ENCODE peak calls at places on chromosomes 4 and X, in four cellular contexts. One of them, this sample, is unnamed.
A peak's percentile ranks its signal among the peaks of the same experiment; 100 is the strongest.

GRCh38 chr4:92969650-92970370 is 666.0 kb downstream of the GRID2 start:
- DNase-seq in GM12865: no peak
- DNase-seq in endothelial cell: no peak
- DNase-seq in fibroblast of the aortic adventitia: peak; percentile 72
- DNase-seq in this sample: peak; percentile 91

GRCh38 chr4:63085091-63085490 is 1324.2 kb downstream of the TECRL start:
- DNase-seq in GM12865: no peak
- DNase-seq in endothelial cell: no peak
- DNase-seq in fibroblast of the aortic adventitia: no peak
- DNase-seq in this sample: no peak

GRCh38 chrX:105211051-105211575 is 9.4 kb downstream of the TEX13A start:
- DNase-seq in GM12865: no peak
- DNase-seq in endothelial cell: no peak
- DNase-seq in fibroblast of the aortic adventitia: no peak
- DNase-seq in this sample: peak; percentile 3

GRCh38 chr4:4812145-4812782 is 47.2 kb upstream of the MSX1 start:
- DNase-seq in GM12865: no peak
- DNase-seq in endothelial cell: no peak
- DNase-seq in fibroblast of the aortic adventitia: no peak
- DNase-seq in this sample: no peak

GRCh38 chrX:23919706-23920320 is 12.0 kb downstream of the CXorf58 start:
- DNase-seq in GM12865: no peak
- DNase-seq in endothelial cell: peak; percentile 10
- DNase-seq in fibroblast of the aortic adventitia: peak; percentile 56
- DNase-seq in this sample: no peak

GRCh38 chr4:185560316-185560715 is 25.0 kb upstream of the PDLIM3 start:
- DNase-seq in GM12865: no peak
- DNase-seq in endothelial cell: no peak
- DNase-seq in fibroblast of the aortic adventitia: no peak
- DNase-seq in this sample: no peak

GRCh38 chr4:181911420-181911819 is 331.8 kb upstream of the TENM3 start:
- DNase-seq in GM12865: no peak
- DNase-seq in endothelial cell: no peak
- DNase-seq in fibroblast of the aortic adventitia: peak; percentile 72
- DNase-seq in this sample: no peak

GRCh38 chr4:25560605-25561004 is 95.0 kb upstream of the SLC34A2 start:
- DNase-seq in GM12865: no peak
- DNase-seq in endothelial cell: no peak
- DNase-seq in fibroblast of the aortic adventitia: no peak
- DNase-seq in this sample: no peak

GRCh38 chrX:77276742-77277141 is 170.4 kb upstream of the FGF16 start:
- DNase-seq in GM12865: peak; percentile 0
- DNase-seq in endothelial cell: no peak
- DNase-seq in fibroblast of the aortic adventitia: no peak
- DNase-seq in this sample: no peak

GRCh38 chr4:1512738-1513660 is 106.8 kb upstream of the NKX1-1 start:
- DNase-seq in GM12865: no peak
- DNase-seq in endothelial cell: peak; percentile 74
- DNase-seq in fibroblast of the aortic adventitia: no peak
- DNase-seq in this sample: no peak

GRCh38 chr4:52059372-52059771 is 8.3 kb downstream of the SPATA18 start:
- DNase-seq in GM12865: no peak
- DNase-seq in endothelial cell: no peak
- DNase-seq in fibroblast of the aortic adventitia: peak; percentile 92
- DNase-seq in this sample: peak; percentile 92

GRCh38 chrX:39821011-39821708 is 276.6 kb downstream of the BCOR start:
- DNase-seq in GM12865: peak; percentile 9
- DNase-seq in endothelial cell: peak; percentile 19
- DNase-seq in fibroblast of the aortic adventitia: no peak
- DNase-seq in this sample: no peak

GRCh38 chrX:110418220-110418856 is 59.7 kb downstream of the RTL9 start:
- DNase-seq in GM12865: no peak
- DNase-seq in endothelial cell: peak; percentile 10
- DNase-seq in fibroblast of the aortic adventitia: peak; percentile 69
- DNase-seq in this sample: peak; percentile 55

GRCh38 chrX:8306296-8306975 is 135.4 kb upstream of the VCX2 start:
- DNase-seq in GM12865: no peak
- DNase-seq in endothelial cell: no peak
- DNase-seq in fibroblast of the aortic adventitia: no peak
- DNase-seq in this sample: no peak

GRCh38 chr4:48194986-48195773 is 61.1 kb upstream of the TXK start:
- DNase-seq in GM12865: peak; percentile 47
- DNase-seq in endothelial cell: no peak
- DNase-seq in fibroblast of the aortic adventitia: no peak
- DNase-seq in this sample: peak; percentile 34

GRCh38 chrX:115892787-115893671 is 277.5 kb upstream of the AGTR2 start:
- DNase-seq in GM12865: peak; percentile 48
- DNase-seq in endothelial cell: no peak
- DNase-seq in fibroblast of the aortic adventitia: peak; percentile 86
- DNase-seq in this sample: peak; percentile 22

GRCh38 chr4:185332575-185333464 is 62.9 kb downstream of the LRP2BP start:
- DNase-seq in GM12865: peak; percentile 92
- DNase-seq in endothelial cell: no peak
- DNase-seq in fibroblast of the aortic adventitia: no peak
- DNase-seq in this sample: no peak

GRCh38 chr4:26746742-26747351 is 113.8 kb upstream of the STIM2 start:
- DNase-seq in GM12865: peak; percentile 88
- DNase-seq in endothelial cell: no peak
- DNase-seq in fibroblast of the aortic adventitia: no peak
- DNase-seq in this sample: peak; percentile 29

GRCh38 chr4:6196871-6197270 is 3.5 kb downstream of the JAKMIP1 start:
- DNase-seq in GM12865: no peak
- DNase-seq in endothelial cell: no peak
- DNase-seq in fibroblast of the aortic adventitia: no peak
- DNase-seq in this sample: no peak

GRCh38 chr4:184267673-184268573 is 50.2 kb upstream of the ENPP6 start:
- DNase-seq in GM12865: peak; percentile 99
- DNase-seq in endothelial cell: no peak
- DNase-seq in fibroblast of the aortic adventitia: peak; percentile 93
- DNase-seq in this sample: peak; percentile 83

GRCh38 chr4:143336828-143337599 is at the start of gene GAB1:
- DNase-seq in GM12865: peak; percentile 90
- DNase-seq in endothelial cell: peak; percentile 48
- DNase-seq in fibroblast of the aortic adventitia: peak; percentile 62
- DNase-seq in this sample: peak; percentile 81

GRCh38 chr4:121717680-121718237 is 21.0 kb upstream of the ANXA5 start:
- DNase-seq in GM12865: no peak
- DNase-seq in endothelial cell: no peak
- DNase-seq in fibroblast of the aortic adventitia: peak; percentile 87
- DNase-seq in this sample: no peak

GRCh38 chr4:151389316-151389715 is 19.7 kb upstream of the FHIP1A start:
- DNase-seq in GM12865: no peak
- DNase-seq in endothelial cell: no peak
- DNase-seq in fibroblast of the aortic adventitia: peak; percentile 61
- DNase-seq in this sample: peak; percentile 28

GRCh38 chr4:38670939-38671593 is 7.1 kb downstream of the KLF3 start:
- DNase-seq in GM12865: peak; percentile 54
- DNase-seq in endothelial cell: no peak
- DNase-seq in fibroblast of the aortic adventitia: no peak
- DNase-seq in this sample: no peak

GRCh38 chr4:180967936-180968335 is 1275.3 kb upstream of the TENM3 start:
- DNase-seq in GM12865: peak; percentile 18
- DNase-seq in endothelial cell: no peak
- DNase-seq in fibroblast of the aortic adventitia: no peak
- DNase-seq in this sample: no peak

GRCh38 chr4:13543648-13544555 is at the start of gene NKX3-2:
- DNase-seq in GM12865: no peak
- DNase-seq in endothelial cell: peak; percentile 65
- DNase-seq in fibroblast of the aortic adventitia: no peak
- DNase-seq in this sample: peak; percentile 53

GRCh38 chr4:145179201-145179860 is 1.1 kb downstream of the OTUD4 start:
- DNase-seq in GM12865: peak; percentile 94
- DNase-seq in endothelial cell: peak; percentile 51
- DNase-seq in fibroblast of the aortic adventitia: peak; percentile 50
- DNase-seq in this sample: peak; percentile 66

GRCh38 chrX:72030431-72030830 is 101.3 kb downstream of the RTL5 start:
- DNase-seq in GM12865: no peak
- DNase-seq in endothelial cell: no peak
- DNase-seq in fibroblast of the aortic adventitia: no peak
- DNase-seq in this sample: no peak

GRCh38 chr4:53863163-53863562 is 201.2 kb downstream of the CHIC2 start:
- DNase-seq in GM12865: no peak
- DNase-seq in endothelial cell: no peak
- DNase-seq in fibroblast of the aortic adventitia: peak; percentile 92
- DNase-seq in this sample: no peak

GRCh38 chrX:14777484-14777883 is 95.4 kb downstream of the FANCB start:
- DNase-seq in GM12865: no peak
- DNase-seq in endothelial cell: no peak
- DNase-seq in fibroblast of the aortic adventitia: peak; percentile 73
- DNase-seq in this sample: peak; percentile 32

GRCh38 chr4:161564230-161564834 is 599.5 kb downstream of the FSTL5 start:
- DNase-seq in GM12865: no peak
- DNase-seq in endothelial cell: no peak
- DNase-seq in fibroblast of the aortic adventitia: no peak
- DNase-seq in this sample: peak; percentile 49

GRCh38 chr4:78971326-78971725 is 32.1 kb upstream of the PAQR3 start:
- DNase-seq in GM12865: no peak
- DNase-seq in endothelial cell: no peak
- DNase-seq in fibroblast of the aortic adventitia: no peak
- DNase-seq in this sample: no peak

GRCh38 chr4:171025776-171026175 is 787.4 kb upstream of the GALNTL6 start:
- DNase-seq in GM12865: no peak
- DNase-seq in endothelial cell: no peak
- DNase-seq in fibroblast of the aortic adventitia: no peak
- DNase-seq in this sample: peak; percentile 4

GRCh38 chr4:171025323-171025722 is 787.9 kb upstream of the GALNTL6 start:
- DNase-seq in GM12865: no peak
- DNase-seq in endothelial cell: no peak
- DNase-seq in fibroblast of the aortic adventitia: no peak
- DNase-seq in this sample: no peak

GRCh38 chr4:171022698-171023378 is 790.4 kb upstream of the GALNTL6 start:
- DNase-seq in GM12865: no peak
- DNase-seq in endothelial cell: no peak
- DNase-seq in fibroblast of the aortic adventitia: no peak
- DNase-seq in this sample: no peak

GRCh38 chr4:171024720-171025303 is 788.4 kb upstream of the GALNTL6 start:
- DNase-seq in GM12865: no peak
- DNase-seq in endothelial cell: no peak
- DNase-seq in fibroblast of the aortic adventitia: no peak
- DNase-seq in this sample: no peak
- TF ChIP-seq CTCF in GM12865: no peak
- TF ChIP-seq CTCF in endothelial cell: no peak
- TF ChIP-seq CTCF in fibroblast of the aortic adventitia: no peak
- TF ChIP-seq CTCF in this sample: no peak

GRCh38 chr4:7237863-7238262 is 45.5 kb downstream of the SORCS2 start:
- DNase-seq in GM12865: no peak
- DNase-seq in endothelial cell: no peak
- DNase-seq in fibroblast of the aortic adventitia: no peak
- DNase-seq in this sample: no peak

GRCh38 chr4:7236847-7237246 is 44.5 kb downstream of the SORCS2 start:
- DNase-seq in GM12865: no peak
- DNase-seq in endothelial cell: no peak
- DNase-seq in fibroblast of the aortic adventitia: peak; percentile 60
- DNase-seq in this sample: no peak

GRCh38 chr4:7239844-7240243 is 47.5 kb downstream of the SORCS2 start:
- DNase-seq in GM12865: no peak
- DNase-seq in endothelial cell: no peak
- DNase-seq in fibroblast of the aortic adventitia: no peak
- DNase-seq in this sample: no peak

GRCh38 chr4:7239101-7239820 is 46.9 kb downstream of the SORCS2 start:
- DNase-seq in GM12865: no peak
- DNase-seq in endothelial cell: no peak
- DNase-seq in fibroblast of the aortic adventitia: no peak
- DNase-seq in this sample: no peak

GRCh38 chr4:7238300-7238960 is 46.1 kb downstream of the SORCS2 start:
- DNase-seq in GM12865: no peak
- DNase-seq in endothelial cell: no peak
- DNase-seq in fibroblast of the aortic adventitia: no peak
- DNase-seq in this sample: no peak
- TF ChIP-seq CTCF in GM12865: no peak
- TF ChIP-seq CTCF in endothelial cell: no peak
- TF ChIP-seq CTCF in fibroblast of the aortic adventitia: peak; percentile 15
- TF ChIP-seq CTCF in this sample: no peak

GRCh38 chrX:131675596-131676194 is 131.8 kb downstream of the OR13H1 start:
- DNase-seq in GM12865: peak; percentile 3
- DNase-seq in endothelial cell: no peak
- DNase-seq in fibroblast of the aortic adventitia: peak; percentile 6
- DNase-seq in this sample: peak; percentile 13

GRCh38 chrX:131677655-131678628 is 134.1 kb downstream of the OR13H1 start:
- DNase-seq in GM12865: peak; percentile 37
- DNase-seq in endothelial cell: peak; percentile 51
- DNase-seq in fibroblast of the aortic adventitia: peak; percentile 20
- DNase-seq in this sample: peak; percentile 29
- TF ChIP-seq CTCF in GM12865: peak; percentile 70
- TF ChIP-seq CTCF in endothelial cell: peak; percentile 39
- TF ChIP-seq CTCF in fibroblast of the aortic adventitia: peak; percentile 73
- TF ChIP-seq CTCF in this sample: peak; percentile 55

GRCh38 chrX:12383196-12383595 is 244.9 kb downstream of the FRMPD4 start:
- DNase-seq in GM12865: no peak
- DNase-seq in endothelial cell: no peak
- DNase-seq in fibroblast of the aortic adventitia: no peak
- DNase-seq in this sample: no peak
- TF ChIP-seq CTCF in GM12865: peak; percentile 22
- TF ChIP-seq CTCF in endothelial cell: no peak
- TF ChIP-seq CTCF in fibroblast of the aortic adventitia: peak; percentile 29
- TF ChIP-seq CTCF in this sample: peak; percentile 27